ENCODE peak calls at places on chromosomes 11 and 22, in four cellular contexts. O is uterus, D is PC-3, Z is ascending aorta. I is an unnamed sample.
A peak's percentile ranks its signal among the peaks of the same experiment; 100 is the strongest.

GRCh38 chr11:130369141-130369691 is 54.5 kb upstream of the ZBTB44 start:
- DNase-seq in O (no peak), D (no peak), Z (no peak), I (no peak)

GRCh38 chr22:48153726-48154125 is 1391.3 kb downstream of the TBC1D22A start:
- DNase-seq in O (no peak), D (no peak), Z (no peak), I (no peak)

GRCh38 chr11:126084608-126084912 is 21.9 kb upstream of the CDON start:
- DNase-seq in O (no peak), D (no peak), Z (no peak), I (no peak)

GRCh38 chr11:116446542-116446941 is 326.2 kb downstream of the BUD13 start:
- DNase-seq in O (no peak), D (no peak), Z (no peak), I (no peak)

GRCh38 chr11:18115360-18116127 is 9.7 kb upstream of the SAAL1 start:
- DNase-seq in O (peak; percentile 31), D (peak; percentile 75), Z (no peak), I (peak; percentile 37)

GRCh38 chr11:74636633-74637184 is 44.3 kb downstream of the POLD3 start:
- DNase-seq in O (no peak), D (peak; percentile 80), Z (no peak), I (peak; percentile 62)

GRCh38 chr11:68998390-68998911 is 14.6 kb downstream of the MRGPRF start:
- DNase-seq in O (peak; percentile 21), D (peak; percentile 25), Z (no peak), I (no peak)

GRCh38 chr11:68398870-68399865 is 61.4 kb upstream of the PPP6R3 start:
- DNase-seq in O (peak; percentile 73), D (no peak), Z (no peak), I (peak; percentile 25)

GRCh38 chr22:24428751-24429410 is 1.5 kb downstream of the ADORA2A start:
- DNase-seq in O (no peak), D (no peak), Z (no peak), I (no peak)

GRCh38 chr11:117457835-117458234 is 130.2 kb downstream of the CEP164 start:
- DNase-seq in O (no peak), D (no peak), Z (no peak), I (no peak)

GRCh38 chr11:116707250-116707649 is 65.5 kb downstream of the BUD13 start:
- DNase-seq in O (no peak), D (peak; percentile 27), Z (no peak), I (no peak)

GRCh38 chr11:69874178-69874983 is 55.2 kb upstream of the FGF3 start:
- DNase-seq in O (peak; percentile 5), D (no peak), Z (no peak), I (no peak)

GRCh38 chr11:133081730-133082452 is 450.4 kb downstream of the OPCML start:
- DNase-seq in O (no peak), D (no peak), Z (no peak), I (no peak)

GRCh38 chr11:3849297-3849874 is 6.1 kb upstream of the STIM1 start:
- DNase-seq in O (no peak), D (peak; percentile 74), Z (no peak), I (no peak)

GRCh38 chr11:69252494-69252845 is 41.5 kb upstream of the MYEOV start:
- DNase-seq in O (no peak), D (no peak), Z (no peak), I (no peak)

GRCh38 chr22:39150848-39151215 is 1.6 kb downstream of the CBX7 start:
- DNase-seq in O (no peak), D (peak; percentile 22), Z (no peak), I (no peak)

GRCh38 chr11:66691311-66691980 is 13.8 kb upstream of the RBM4B start:
- DNase-seq in O (no peak), D (no peak), Z (no peak), I (no peak)

GRCh38 chr11:105148241-105148640 is 8.7 kb upstream of the CARD18 start:
- DNase-seq in O (no peak), D (peak; percentile 55), Z (no peak), I (no peak)

GRCh38 chr11:44600739-44601416 is 35.4 kb downstream of the CD82 start:
- DNase-seq in O (no peak), D (no peak), Z (no peak), I (no peak)

GRCh38 chr11:64500176-64501013 is 90.6 kb upstream of the SLC22A12 start:
- DNase-seq in O (no peak), D (no peak), Z (no peak), I (no peak)

GRCh38 chr11:16239130-16240105 is 116.9 kb downstream of the SOX6 start:
- DNase-seq in O (no peak), D (no peak), Z (no peak), I (no peak)

GRCh38 chr11:117700551-117700950 is 96.5 kb downstream of the DSCAML1 start:
- DNase-seq in O (no peak), D (no peak), Z (no peak), I (no peak)

DNA sequence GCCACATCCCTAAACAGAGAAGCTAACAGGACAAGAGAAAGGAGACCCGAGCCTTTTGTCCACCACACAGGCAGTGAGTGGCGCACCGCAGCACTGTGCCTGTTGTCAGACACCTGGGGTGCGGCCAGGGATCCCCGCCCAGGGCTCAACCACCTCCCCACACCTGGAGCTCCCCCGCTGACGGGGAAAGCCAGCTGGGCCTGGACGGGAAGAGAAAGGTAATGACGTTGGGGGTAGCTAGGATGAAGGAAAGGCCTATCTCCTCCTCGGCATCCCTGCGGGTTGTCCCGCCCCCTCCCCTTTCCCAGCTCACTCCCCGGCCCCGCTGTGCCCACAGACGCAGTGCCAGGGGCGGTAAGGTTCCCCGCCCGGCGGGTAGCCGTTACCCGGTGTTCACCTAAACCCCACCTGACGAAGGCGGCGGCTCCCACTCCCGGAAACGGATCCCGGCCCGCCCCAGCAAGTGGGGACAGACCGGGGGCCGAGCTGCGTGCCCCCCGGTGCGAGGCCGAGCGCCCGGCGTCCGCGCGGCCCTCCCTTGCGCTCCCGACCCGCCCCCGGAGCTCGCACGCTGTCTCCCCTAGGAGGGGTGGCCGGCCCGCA is 507 bp downstream of the HYOU1 start:
- DNase-seq in O (no peak), D (peak; percentile 19), Z (no peak), I (no peak)
- TF ChIP-seq CTCF in O (no peak), D (peak; percentile 20), Z (no peak), I (no peak)

GRCh38 chr22:26442086-26442756 is 13.2 kb downstream of the ASPHD2 start:
- DNase-seq in O (no peak), D (no peak), Z (no peak), I (no peak)

GRCh38 chr22:26443901-26444300 is 14.8 kb downstream of the ASPHD2 start:
- DNase-seq in O (no peak), D (no peak), Z (no peak), I (no peak)

GRCh38 chr22:26446808-26447515 is 17.9 kb downstream of the ASPHD2 start:
- DNase-seq in O (no peak), D (no peak), Z (no peak), I (no peak)

GRCh38 chr22:26445577-26446275 is 16.7 kb downstream of the ASPHD2 start:
- DNase-seq in O (no peak), D (no peak), Z (no peak), I (no peak)

DNA sequence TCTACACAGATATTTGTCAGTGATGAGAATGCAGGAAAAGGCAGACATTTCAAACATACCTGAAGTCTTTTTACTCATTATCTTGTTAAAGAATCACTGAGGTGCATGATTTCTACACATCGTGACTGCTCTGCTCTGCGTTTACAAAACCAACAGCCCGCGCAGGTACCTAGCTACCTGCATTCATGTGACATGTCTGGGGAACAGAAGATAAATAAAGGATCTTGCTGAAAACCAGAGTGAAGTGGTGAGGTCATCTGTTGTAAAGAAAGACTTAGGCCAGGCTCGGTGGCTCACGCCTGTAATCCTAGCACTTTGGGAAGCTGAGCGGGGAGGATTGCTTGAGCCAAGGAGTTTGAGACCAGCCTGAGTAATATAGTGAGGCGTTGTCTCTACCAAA is 15.7 kb downstream of the ASPHD2 start:
- DNase-seq in O (no peak), D (no peak), Z (no peak), I (no peak)
- H3K4me3 ChIP-seq in O (no peak overlapping the region), D (no peak overlapping the region), Z (no peak overlapping the region), I (no peak overlapping the region)

DNA sequence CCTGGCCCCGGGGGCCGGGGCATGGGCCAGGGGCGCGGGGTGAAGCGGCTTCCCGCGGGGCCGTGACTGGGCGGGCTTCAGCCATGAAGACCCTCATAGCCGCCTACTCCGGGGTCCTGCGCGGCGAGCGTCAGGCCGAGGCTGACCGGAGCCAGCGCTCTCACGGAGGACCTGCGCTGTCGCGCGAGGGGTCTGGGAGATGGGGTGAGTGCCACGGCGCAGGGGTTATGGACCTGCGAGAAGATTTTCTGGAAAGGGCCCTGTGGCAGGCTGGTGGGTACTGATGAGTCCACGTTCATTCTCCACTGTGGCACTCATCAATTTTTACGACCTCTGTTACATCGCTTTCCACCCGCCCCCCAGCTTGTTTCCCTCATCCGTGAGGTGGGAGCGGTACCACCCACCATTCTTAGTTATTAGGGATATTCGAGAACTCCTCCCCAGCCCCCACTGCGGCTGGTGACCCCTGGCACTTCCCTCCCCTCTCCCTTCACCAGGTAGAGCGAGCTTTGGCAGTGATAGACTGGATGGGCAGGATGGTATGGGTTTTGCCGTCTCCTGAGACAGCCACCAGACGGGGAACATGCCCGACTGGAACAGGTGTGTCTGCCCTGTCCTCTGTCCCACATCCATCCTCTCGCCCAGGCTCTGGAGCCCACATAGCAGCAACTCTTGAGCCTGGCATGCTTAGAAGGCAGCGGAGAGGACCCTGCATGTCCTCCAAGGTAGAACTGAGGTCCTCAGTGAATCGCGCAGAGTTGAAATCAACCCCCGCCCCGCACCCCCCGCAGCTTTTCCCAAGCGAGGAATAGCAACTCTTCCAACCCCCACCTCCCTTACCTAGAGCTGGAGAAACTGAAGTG is 562 bp downstream of the DGAT2 start:
- DNase-seq in O (no peak), D (peak; percentile 39), Z (no peak), I (no peak)
- TF ChIP-seq CTCF in O (no peak), D (peak; percentile 22), Z (no peak), I (no peak)

GRCh38 chr22:40178417-40179409 is 988 bp downstream of the TNRC6B start:
- DNase-seq in O (no peak), D (peak; percentile 20), Z (no peak), I (no peak)

GRCh38 chr22:40181323-40181722 is 3.6 kb downstream of the TNRC6B start:
- DNase-seq in O (no peak), D (no peak), Z (no peak), I (no peak)

GRCh38 chr22:40179535-40179934 is 1.8 kb downstream of the TNRC6B start:
- DNase-seq in O (no peak), D (no peak), Z (no peak), I (no peak)

GRCh38 chr22:40182231-40182835 is 4.6 kb downstream of the TNRC6B start:
- DNase-seq in O (no peak), D (no peak), Z (no peak), I (no peak)

DNA sequence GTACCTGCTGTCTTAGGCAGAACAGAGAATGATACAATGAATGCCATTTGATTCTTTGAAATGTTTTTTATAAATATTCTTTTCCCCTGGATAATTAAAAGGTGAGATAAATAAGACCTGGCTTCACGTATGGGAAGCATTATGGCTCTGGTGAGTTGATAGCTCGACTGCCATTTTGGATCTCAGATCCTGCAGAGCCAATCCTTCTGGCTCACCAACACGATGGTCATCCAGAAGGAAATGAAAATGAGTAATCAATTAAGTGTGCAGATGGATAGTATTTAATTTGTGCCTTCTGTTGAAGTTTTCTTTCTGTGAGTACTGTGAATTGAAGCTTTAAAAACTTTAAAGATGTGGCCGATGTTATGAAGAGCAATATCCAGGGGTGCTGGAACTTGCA is 2.7 kb downstream of the TNRC6B start:
- DNase-seq in O (no peak), D (no peak), Z (no peak), I (no peak)
- H3K4me3 ChIP-seq in O (no peak overlapping the region), D (peak overlapping the region; percentile 97), Z (peak overlapping the region; percentile 67), I (peak overlapping the region; percentile 62)

GRCh38 chr11:32713496-32713895 is 81.0 kb downstream of the CCDC73 start:
- DNase-seq in O (no peak), D (peak; percentile 46), Z (no peak), I (no peak)
- TF ChIP-seq CTCF in O (peak; percentile 20), D (peak; percentile 71), Z (no peak), I (peak; percentile 17)

GRCh38 chr11:102046841-102047240 is 396 bp upstream of the CFAP300 start:
- DNase-seq in O (no peak), D (no peak), Z (no peak), I (no peak)
- H3K4me3 ChIP-seq in O (peak overlapping the region; percentile 61), D (peak overlapping the region; percentile 78), Z (peak overlapping the region; percentile 78), I (peak overlapping the region; percentile 54)

I was measured in HFF-Myc.